ENCODE peak calls at places on chromosomes 3 and 15, in six cellular contexts. One of them, this sample, is unnamed.

GRCh38 chr15:53453253-53454105 is 306.0 kb downstream of the WDR72 start:
- DNase-seq in NCI-H345: no peak
- DNase-seq in mesothelial cell of epicardium: no peak
- DNase-seq in thoracic aorta: no peak
- DNase-seq in heart left ventricle: no peak
- DNase-seq in heart right ventricle: no peak
- DNase-seq in this sample: no peak

GRCh38 chr15:50232791-50233190 is 32.7 kb downstream of the HDC start:
- DNase-seq in NCI-H345: no peak
- DNase-seq in mesothelial cell of epicardium: no peak
- DNase-seq in thoracic aorta: no peak
- DNase-seq in heart left ventricle: no peak
- DNase-seq in heart right ventricle: no peak
- DNase-seq in this sample: no peak

GRCh38 chr3:17144665-17144993 is 259.9 kb downstream of the PLCL2 start:
- DNase-seq in NCI-H345: no peak
- DNase-seq in mesothelial cell of epicardium: no peak
- DNase-seq in thoracic aorta: no peak
- DNase-seq in heart left ventricle: no peak
- DNase-seq in heart right ventricle: no peak
- DNase-seq in this sample: no peak

GRCh38 chr3:142947799-142948575 is 15.5 kb downstream of the PAQR9 start:
- DNase-seq in NCI-H345: no peak
- DNase-seq in mesothelial cell of epicardium: no peak
- DNase-seq in thoracic aorta: no peak
- DNase-seq in heart left ventricle: no peak
- DNase-seq in heart right ventricle: no peak
- DNase-seq in this sample: no peak

GRCh38 chr3:36244728-36245127 is 135.6 kb upstream of the STAC start:
- DNase-seq in NCI-H345: no peak
- DNase-seq in mesothelial cell of epicardium: no peak
- DNase-seq in thoracic aorta: no peak
- DNase-seq in heart left ventricle: no peak
- DNase-seq in heart right ventricle: no peak
- DNase-seq in this sample: no peak

GRCh38 chr3:43919067-43919466 is 228.3 kb downstream of the ABHD5 start:
- DNase-seq in NCI-H345: no peak
- DNase-seq in mesothelial cell of epicardium: no peak
- DNase-seq in thoracic aorta: no peak
- DNase-seq in heart left ventricle: no peak
- DNase-seq in heart right ventricle: no peak
- DNase-seq in this sample: no peak

GRCh38 chr3:134646086-134646485 is 4.7 kb downstream of the KY start:
- DNase-seq in NCI-H345: no peak
- DNase-seq in mesothelial cell of epicardium: no peak
- DNase-seq in thoracic aorta: no peak
- DNase-seq in heart left ventricle: no peak
- DNase-seq in heart right ventricle: no peak
- DNase-seq in this sample: no peak

GRCh38 chr15:66629817-66630576 is 64.2 kb upstream of the LCTL start:
- DNase-seq in NCI-H345: no peak
- DNase-seq in mesothelial cell of epicardium: no peak
- DNase-seq in thoracic aorta: no peak
- DNase-seq in heart left ventricle: no peak
- DNase-seq in heart right ventricle: no peak
- DNase-seq in this sample: no peak

GRCh38 chr15:38389924-38390542 is 63.9 kb upstream of the FAM98B start:
- DNase-seq in NCI-H345: peak; percentile 17
- DNase-seq in mesothelial cell of epicardium: peak; percentile 32
- DNase-seq in thoracic aorta: peak; percentile 21
- DNase-seq in heart left ventricle: no peak
- DNase-seq in heart right ventricle: peak; percentile 18
- DNase-seq in this sample: peak; percentile 41

GRCh38 chr3:178127221-178127620 is 409.0 kb upstream of the KCNMB2 start:
- DNase-seq in NCI-H345: no peak
- DNase-seq in mesothelial cell of epicardium: no peak
- DNase-seq in thoracic aorta: no peak
- DNase-seq in heart left ventricle: no peak
- DNase-seq in heart right ventricle: no peak
- DNase-seq in this sample: no peak

GRCh38 chr3:81406318-81406717 is 355.1 kb downstream of the GBE1 start:
- DNase-seq in NCI-H345: peak; percentile 30
- DNase-seq in mesothelial cell of epicardium: no peak
- DNase-seq in thoracic aorta: no peak
- DNase-seq in heart left ventricle: no peak
- DNase-seq in heart right ventricle: no peak
- DNase-seq in this sample: no peak

GRCh38 chr3:171748341-171748918 is 61.9 kb downstream of the PLD1 start:
- DNase-seq in NCI-H345: no peak
- DNase-seq in mesothelial cell of epicardium: no peak
- DNase-seq in thoracic aorta: no peak
- DNase-seq in heart left ventricle: no peak
- DNase-seq in heart right ventricle: no peak
- DNase-seq in this sample: no peak

GRCh38 chr15:60396964-60397771 is 618 bp downstream of the ANXA2 start:
- DNase-seq in NCI-H345: peak; percentile 23
- DNase-seq in mesothelial cell of epicardium: peak; percentile 71
- DNase-seq in thoracic aorta: peak; percentile 35
- DNase-seq in heart left ventricle: peak; percentile 80
- DNase-seq in heart right ventricle: peak; percentile 68
- DNase-seq in this sample: peak; percentile 90

GRCh38 chr15:65914981-65915925 is 46.0 kb downstream of the RAB11A start:
- DNase-seq in NCI-H345: no peak
- DNase-seq in mesothelial cell of epicardium: no peak
- DNase-seq in thoracic aorta: no peak
- DNase-seq in heart left ventricle: no peak
- DNase-seq in heart right ventricle: no peak
- DNase-seq in this sample: no peak

GRCh38 chr3:87788516-87788915 is 270.3 kb downstream of the CGGBP1 start:
- DNase-seq in NCI-H345: no peak
- DNase-seq in mesothelial cell of epicardium: no peak
- DNase-seq in thoracic aorta: no peak
- DNase-seq in heart left ventricle: no peak
- DNase-seq in heart right ventricle: no peak
- DNase-seq in this sample: no peak

GRCh38 chr3:181698263-181698944 is 13.3 kb upstream of the SOX2 start:
- DNase-seq in NCI-H345: no peak
- DNase-seq in mesothelial cell of epicardium: no peak
- DNase-seq in thoracic aorta: no peak
- DNase-seq in heart left ventricle: no peak
- DNase-seq in heart right ventricle: no peak
- DNase-seq in this sample: no peak

GRCh38 chr15:31499953-31500808 is 173.5 kb downstream of the KLF13 start:
- DNase-seq in NCI-H345: no peak
- DNase-seq in mesothelial cell of epicardium: no peak
- DNase-seq in thoracic aorta: no peak
- DNase-seq in heart left ventricle: no peak
- DNase-seq in heart right ventricle: no peak
- DNase-seq in this sample: no peak

This sample was measured in psoas muscle.